ENCODE peak calls at places on chromosomes 3 and 15, in seven cellular contexts. One of them, this sample, is unnamed.

GRCh38 chr3:42804831-42805821 is 836 bp upstream of the HIGD1A start:
- DNase-seq in ELR: peak; percentile 7
- DNase-seq in midbrain: peak; percentile 34
- DNase-seq in neuronal stem cell: peak; percentile 35
- DNase-seq in stimulated activated CD4-positive, alpha-beta T cell treated with anti-CD3 and anti-CD28 coated beads, Interleukin-4, amount 100 ng/mL, for 4 hours: peak; percentile 3
- DNase-seq in NCI-H345: no peak
- DNase-seq in NCI-H1417: no peak
- DNase-seq in this sample: no peak

GRCh38 chr3:72722930-72723726 is 125.1 kb downstream of the SHQ1 start:
- DNase-seq in ELR: peak; percentile 68
- DNase-seq in midbrain: no peak
- DNase-seq in neuronal stem cell: no peak
- DNase-seq in stimulated activated CD4-positive, alpha-beta T cell treated with anti-CD3 and anti-CD28 coated beads, Interleukin-4, amount 100 ng/mL, for 4 hours: no peak
- DNase-seq in NCI-H345: no peak
- DNase-seq in NCI-H1417: peak; percentile 24
- DNase-seq in this sample: no peak

GRCh38 chr3:31132132-31132769 is 237.8 kb upstream of the GADL1 start:
- DNase-seq in ELR: peak; percentile 70
- DNase-seq in midbrain: no peak
- DNase-seq in neuronal stem cell: peak; percentile 15
- DNase-seq in stimulated activated CD4-positive, alpha-beta T cell treated with anti-CD3 and anti-CD28 coated beads, Interleukin-4, amount 100 ng/mL, for 4 hours: no peak
- DNase-seq in NCI-H345: peak; percentile 20
- DNase-seq in NCI-H1417: peak; percentile 1
- DNase-seq in this sample: peak; percentile 3

GRCh38 chr3:153079386-153079785 is 82.6 kb upstream of the RAP2B start:
- DNase-seq in ELR: no peak
- DNase-seq in midbrain: no peak
- DNase-seq in neuronal stem cell: no peak
- DNase-seq in stimulated activated CD4-positive, alpha-beta T cell treated with anti-CD3 and anti-CD28 coated beads, Interleukin-4, amount 100 ng/mL, for 4 hours: no peak
- DNase-seq in NCI-H345: no peak
- DNase-seq in NCI-H1417: no peak
- DNase-seq in this sample: no peak

GRCh38 chr15:57743424-57743823 is 36.9 kb downstream of the POLR2M start:
- DNase-seq in ELR: peak; percentile 34
- DNase-seq in midbrain: no peak
- DNase-seq in neuronal stem cell: no peak
- DNase-seq in stimulated activated CD4-positive, alpha-beta T cell treated with anti-CD3 and anti-CD28 coated beads, Interleukin-4, amount 100 ng/mL, for 4 hours: no peak
- DNase-seq in NCI-H345: no peak
- DNase-seq in NCI-H1417: no peak
- DNase-seq in this sample: no peak

GRCh38 chr3:54987719-54988118 is 59.9 kb upstream of the LRTM1 start:
- DNase-seq in ELR: no peak
- DNase-seq in midbrain: no peak
- DNase-seq in neuronal stem cell: no peak
- DNase-seq in stimulated activated CD4-positive, alpha-beta T cell treated with anti-CD3 and anti-CD28 coated beads, Interleukin-4, amount 100 ng/mL, for 4 hours: no peak
- DNase-seq in NCI-H345: no peak
- DNase-seq in NCI-H1417: peak; percentile 37
- DNase-seq in this sample: no peak

GRCh38 chr3:138862531-138862923 is 27.8 kb upstream of the PIK3CB start:
- DNase-seq in ELR: no peak
- DNase-seq in midbrain: no peak
- DNase-seq in neuronal stem cell: no peak
- DNase-seq in stimulated activated CD4-positive, alpha-beta T cell treated with anti-CD3 and anti-CD28 coated beads, Interleukin-4, amount 100 ng/mL, for 4 hours: no peak
- DNase-seq in NCI-H345: no peak
- DNase-seq in NCI-H1417: no peak
- DNase-seq in this sample: no peak

GRCh38 chr3:129317014-129317771 is 38.5 kb downstream of the HMCES start:
- DNase-seq in ELR: no peak
- DNase-seq in midbrain: no peak
- DNase-seq in neuronal stem cell: no peak
- DNase-seq in stimulated activated CD4-positive, alpha-beta T cell treated with anti-CD3 and anti-CD28 coated beads, Interleukin-4, amount 100 ng/mL, for 4 hours: no peak
- DNase-seq in NCI-H345: no peak
- DNase-seq in NCI-H1417: no peak
- DNase-seq in this sample: no peak

GRCh38 chr3:40911928-40912327 is 287.4 kb upstream of the CTNNB1 start:
- DNase-seq in ELR: no peak
- DNase-seq in midbrain: no peak
- DNase-seq in neuronal stem cell: no peak
- DNase-seq in stimulated activated CD4-positive, alpha-beta T cell treated with anti-CD3 and anti-CD28 coated beads, Interleukin-4, amount 100 ng/mL, for 4 hours: no peak
- DNase-seq in NCI-H345: no peak
- DNase-seq in NCI-H1417: no peak
- DNase-seq in this sample: no peak

GRCh38 chr3:157512534-157512933 is 9.3 kb upstream of the VEPH1 start:
- DNase-seq in ELR: no peak
- DNase-seq in midbrain: no peak
- DNase-seq in neuronal stem cell: no peak
- DNase-seq in stimulated activated CD4-positive, alpha-beta T cell treated with anti-CD3 and anti-CD28 coated beads, Interleukin-4, amount 100 ng/mL, for 4 hours: no peak
- DNase-seq in NCI-H345: no peak
- DNase-seq in NCI-H1417: no peak
- DNase-seq in this sample: no peak

GRCh38 chr15:35170216-35170615 is 85.1 kb upstream of the NANOGP8 start:
- DNase-seq in ELR: peak; percentile 9
- DNase-seq in midbrain: no peak
- DNase-seq in neuronal stem cell: no peak
- DNase-seq in stimulated activated CD4-positive, alpha-beta T cell treated with anti-CD3 and anti-CD28 coated beads, Interleukin-4, amount 100 ng/mL, for 4 hours: no peak
- DNase-seq in NCI-H345: no peak
- DNase-seq in NCI-H1417: no peak
- DNase-seq in this sample: no peak

GRCh38 chr3:54033761-54034160 is 88.6 kb upstream of the CACNA2D3 start:
- DNase-seq in ELR: no peak
- DNase-seq in midbrain: no peak
- DNase-seq in neuronal stem cell: no peak
- DNase-seq in stimulated activated CD4-positive, alpha-beta T cell treated with anti-CD3 and anti-CD28 coated beads, Interleukin-4, amount 100 ng/mL, for 4 hours: no peak
- DNase-seq in NCI-H345: no peak
- DNase-seq in NCI-H1417: no peak
- DNase-seq in this sample: no peak

GRCh38 chr15:83112233-83112958 is 5.0 kb downstream of the TM6SF1 start:
- DNase-seq in ELR: peak; percentile 86
- DNase-seq in midbrain: no peak
- DNase-seq in neuronal stem cell: no peak
- DNase-seq in stimulated activated CD4-positive, alpha-beta T cell treated with anti-CD3 and anti-CD28 coated beads, Interleukin-4, amount 100 ng/mL, for 4 hours: no peak
- DNase-seq in NCI-H345: no peak
- DNase-seq in NCI-H1417: no peak
- DNase-seq in this sample: no peak

GRCh38 chr3:107660316-107660976 is 137.7 kb downstream of the BBX start:
- DNase-seq in ELR: peak; percentile 73
- DNase-seq in midbrain: peak; percentile 55
- DNase-seq in neuronal stem cell: no peak
- DNase-seq in stimulated activated CD4-positive, alpha-beta T cell treated with anti-CD3 and anti-CD28 coated beads, Interleukin-4, amount 100 ng/mL, for 4 hours: no peak
- DNase-seq in NCI-H345: no peak
- DNase-seq in NCI-H1417: peak; percentile 9
- DNase-seq in this sample: no peak

GRCh38 chr15:85676332-85676731 is 118.4 kb downstream of the KLHL25 start:
- DNase-seq in ELR: peak; percentile 19
- DNase-seq in midbrain: no peak
- DNase-seq in neuronal stem cell: no peak
- DNase-seq in stimulated activated CD4-positive, alpha-beta T cell treated with anti-CD3 and anti-CD28 coated beads, Interleukin-4, amount 100 ng/mL, for 4 hours: no peak
- DNase-seq in NCI-H345: no peak
- DNase-seq in NCI-H1417: no peak
- DNase-seq in this sample: no peak

GRCh38 chr3:2212211-2212610 is 113.5 kb downstream of the CNTN4 start:
- DNase-seq in ELR: no peak
- DNase-seq in midbrain: no peak
- DNase-seq in neuronal stem cell: no peak
- DNase-seq in stimulated activated CD4-positive, alpha-beta T cell treated with anti-CD3 and anti-CD28 coated beads, Interleukin-4, amount 100 ng/mL, for 4 hours: no peak
- DNase-seq in NCI-H345: no peak
- DNase-seq in NCI-H1417: no peak
- DNase-seq in this sample: no peak

GRCh38 chr15:74543583-74543982 is 2.6 kb downstream of the ARID3B start:
- DNase-seq in ELR: peak; percentile 29
- DNase-seq in midbrain: no peak
- DNase-seq in neuronal stem cell: no peak
- DNase-seq in stimulated activated CD4-positive, alpha-beta T cell treated with anti-CD3 and anti-CD28 coated beads, Interleukin-4, amount 100 ng/mL, for 4 hours: peak; percentile 52
- DNase-seq in NCI-H345: no peak
- DNase-seq in NCI-H1417: no peak
- DNase-seq in this sample: no peak

GRCh38 chr3:177731644-177732268 is 534.5 kb upstream of the TBL1XR1 start:
- DNase-seq in ELR: peak; percentile 79
- DNase-seq in midbrain: no peak
- DNase-seq in neuronal stem cell: no peak
- DNase-seq in stimulated activated CD4-positive, alpha-beta T cell treated with anti-CD3 and anti-CD28 coated beads, Interleukin-4, amount 100 ng/mL, for 4 hours: no peak
- DNase-seq in NCI-H345: no peak
- DNase-seq in NCI-H1417: no peak
- DNase-seq in this sample: no peak